ENCODE peak calls at places on chromosomes 5 and 9, in five cellular contexts. I is lung microvascular endothelial cell, B is GM12891, P is activated gamma-delta T cell treated with Interleukin-2 at 50 U/mL for 16 hours, F is T-helper 2 cell. Y is an unnamed sample.

GRCh38 chr5:17118631-17119030 is 98.8 kb upstream of the BASP1 start:
- DNase-seq in P (no peak), I (peak), F (no peak), B (no peak), Y (peak)

GRCh38 chr5:24407486-24407885 is 237.3 kb downstream of the CDH10 start:
- DNase-seq in I (no peak), P (no peak), B (no peak), F (no peak), Y (no peak)

GRCh38 chr5:143315929-143316328 is 87.6 kb downstream of the NR3C1 start:
- DNase-seq in B (no peak), I (no peak), F (no peak), P (no peak), Y (no peak)

GRCh38 chr5:107501965-107502691 is 168.6 kb downstream of the EFNA5 start:
- DNase-seq in I (peak), P (no peak), B (no peak), F (no peak), Y (peak)

GRCh38 chr9:109176963-109177362 is 9.9 kb upstream of the FRRS1L start:
- DNase-seq in B (no peak), F (no peak), I (no peak), P (no peak), Y (no peak)

GRCh38 chr9:34664281-34665108 is 2.0 kb upstream of the CCL27 start:
- DNase-seq in P (peak), I (peak), B (peak), F (peak), Y (peak)

GRCh38 chr5:171484460-171484899 is 65.0 kb downstream of the FGF18 start:
- DNase-seq in I (peak), F (no peak), P (peak), B (peak), Y (peak)

GRCh38 chr5:143014017-143014651 is 244.0 kb downstream of the ARHGAP26 start:
- DNase-seq in I (peak), B (no peak), F (no peak), P (no peak), Y (peak)

GRCh38 chr5:54988218-54988617 is 2.8 kb upstream of the ESM1 start:
- DNase-seq in P (no peak), B (no peak), I (no peak), F (no peak), Y (no peak)

GRCh38 chr9:73869261-73869660 is 627.9 kb upstream of the RORB start:
- DNase-seq in I (peak), P (peak), F (peak), B (peak), Y (no peak)

GRCh38 chr9:133113928-133114351 is 7.1 kb downstream of the RALGDS start:
- DNase-seq in P (no peak), F (no peak), I (no peak), B (no peak), Y (no peak)

GRCh38 chr9:102185962-102186361 is 447.5 kb upstream of the GRIN3A start:
- DNase-seq in I (no peak), B (no peak), F (no peak), P (no peak), Y (no peak)

GRCh38 chr9:127938298-127938690 is 640 bp upstream of the DPM2 start:
- DNase-seq in P (no peak), F (no peak), B (no peak), I (no peak), Y (no peak)

GRCh38 chr9:124286292-124286931 is 28.7 kb downstream of the NEK6 start:
- DNase-seq in P (peak), B (peak), I (peak), F (peak), Y (peak)

GRCh38 chr5:80072103-80073073 is 37.2 kb downstream of the THBS4 start:
- DNase-seq in F (no peak), P (no peak), I (no peak), B (no peak), Y (no peak)

GRCh38 chr5:142551242-142552067 is 134.4 kb downstream of the FGF1 start:
- DNase-seq in I (peak), B (no peak), F (no peak), P (no peak), Y (peak)

GRCh38 chr9:93721417-93721965 is 145.1 kb downstream of the PHF2 start:
- DNase-seq in I (no peak), F (no peak), P (no peak), B (no peak), Y (no peak)

GRCh38 chr5:143893638-143894037 is 81.7 kb downstream of the HMHB1 start:
- DNase-seq in B (no peak), I (no peak), F (no peak), P (no peak), Y (no peak)

GRCh38 chr5:154483654-154484392 is 5.8 kb upstream of the HAND1 start:
- DNase-seq in F (no peak), I (no peak), B (no peak), P (no peak), Y (no peak)

GRCh38 chr9:69815313-69815712 is 5.3 kb upstream of the CFAP95 start:
- DNase-seq in P (no peak), B (no peak), I (no peak), F (no peak), Y (no peak)

GRCh38 chr5:23367863-23368262 is 139.5 kb upstream of the PRDM9 start:
- DNase-seq in I (no peak), F (no peak), P (no peak), B (no peak), Y (no peak)

Y was measured in dermis microvascular lymphatic vessel endothelial cell.